ENCODE peak calls at places on chromosomes 2 and 18, in six cellular contexts. N, Z, K, A, U and Y are unnamed samples.
A peak's percentile ranks its signal among the peaks of the same experiment; 100 is the strongest.

GRCh38 chr2:148876589-148877402 is 1.8 kb downstream of the KIF5C start:
- DNase-seq in A (peak; percentile 33), Z (peak; percentile 95), K (peak; percentile 66), U (no peak), N (peak; percentile 46), Y (peak; percentile 66)

GRCh38 chr2:159612255-159612901 is 4.0 kb downstream of the BAZ2B start:
- DNase-seq in N (no peak), A (no peak), U (no peak), Z (peak; percentile 56), K (no peak), Y (no peak)

GRCh38 chr2:233029321-233029720 is 3.2 kb upstream of the NEU2 start:
- DNase-seq in K (no peak), A (no peak), Z (no peak), N (no peak), U (no peak), Y (no peak)

GRCh38 chr2:80874374-80874773 is 569.8 kb upstream of the LRRTM1 start:
- DNase-seq in K (no peak), U (no peak), Z (no peak), A (no peak), N (no peak), Y (no peak)

GRCh38 chr2:158319269-158319668 is 137.3 kb downstream of the CCDC148 start:
- DNase-seq in Z (no peak), U (no peak), K (no peak), N (no peak), A (no peak), Y (no peak)

GRCh38 chr2:149019768-149020167 is 18.7 kb upstream of the LYPD6B start:
- DNase-seq in K (no peak), Z (no peak), N (no peak), A (no peak), U (no peak), Y (no peak)

GRCh38 chr18:61019902-61020301 is 313.3 kb upstream of the CDH20 start:
- DNase-seq in K (no peak), Z (no peak), A (no peak), N (no peak), U (no peak), Y (no peak)

GRCh38 chr2:102615620-102616436 is 3.5 kb upstream of the SLC9A2 start:
- DNase-seq in A (peak; percentile 59), K (no peak), Z (peak; percentile 83), U (peak; percentile 77), N (peak; percentile 78), Y (peak; percentile 8)

GRCh38 chr2:101698419-101699190 is 1.1 kb downstream of the MAP4K4 start:
- DNase-seq in N (no peak), K (no peak), U (no peak), A (no peak), Z (no peak), Y (no peak)

GRCh38 chr2:72892506-72893173 is 5.4 kb downstream of the SPR start:
- DNase-seq in K (peak; percentile 78), U (peak; percentile 84), A (peak; percentile 82), Z (peak; percentile 87), N (peak; percentile 79), Y (peak; percentile 49)

GRCh38 chr2:26876260-26876659 is 28.3 kb downstream of the DPYSL5 start:
- DNase-seq in K (no peak), Z (no peak), A (no peak), U (no peak), N (no peak), Y (no peak)

GRCh38 chr2:174590346-174590745 is 7.3 kb downstream of the WIPF1 start:
- DNase-seq in Z (no peak), N (no peak), A (no peak), U (no peak), K (no peak), Y (no peak)
- H3K4me1 ChIP-seq in Z (peaks cover 20% of the 10 kb centered on the region), N (peaks cover 33% of the 10 kb centered on the region), A (peaks cover 7% of the 10 kb centered on the region), U (peaks cover 22% of the 10 kb centered on the region), K (no peaks in the 10 kb centered on the region), Y (peaks cover 87% of the 10 kb centered on the region)

DNA sequence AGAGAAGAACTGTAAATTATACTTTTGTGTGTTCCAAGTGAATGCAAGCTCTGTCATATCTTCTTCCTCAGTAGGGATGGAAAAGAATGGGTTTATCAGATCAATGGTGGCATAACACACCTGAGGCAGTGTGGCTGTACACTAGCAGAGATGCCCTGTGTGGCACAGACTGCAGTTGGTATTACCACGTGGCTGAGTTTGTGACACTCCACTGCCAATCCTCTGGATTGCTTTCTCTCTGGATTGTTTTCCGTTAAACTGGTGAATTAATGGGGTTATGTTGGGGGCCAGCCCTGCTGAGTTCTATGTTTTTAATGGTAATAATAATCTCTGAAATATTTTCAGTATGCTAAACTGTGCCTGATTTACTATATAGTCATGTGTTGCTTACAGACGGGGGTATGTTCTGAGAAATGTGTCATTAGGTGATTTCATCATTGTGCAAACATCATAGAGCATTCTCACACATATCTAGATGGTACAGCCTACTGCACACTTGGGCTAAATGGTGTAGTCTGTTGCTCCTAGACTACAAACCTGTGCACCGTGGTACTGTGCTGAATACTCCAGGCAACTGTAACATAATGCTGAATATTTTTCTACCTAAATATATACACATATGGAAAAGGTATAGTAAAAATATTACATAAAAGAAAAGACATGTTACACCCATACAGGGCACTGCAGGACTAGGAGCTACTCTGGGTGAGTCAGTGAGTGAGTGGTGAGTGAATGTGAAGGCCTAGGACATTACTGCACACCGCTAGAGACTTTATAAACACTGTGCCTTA is 84.7 kb upstream of the ST6GAL2 start:
- DNase-seq in A (no peak), Z (no peak), U (no peak), N (no peak), K (no peak), Y (no peak)
- H3K27ac ChIP-seq in A (no peak overlapping the region), Z (no peak overlapping the region), U (no peak overlapping the region), N (no peak overlapping the region), K (no peak overlapping the region), Y (no peak overlapping the region)

GRCh38 chr2:40470817-40471809 is 19.2 kb upstream of the SLC8A1 start:
- DNase-seq in N (no peak), K (no peak), U (no peak), Z (no peak), A (no peak), Y (no peak)

GRCh38 chr2:40471868-40472267 is 20.0 kb upstream of the SLC8A1 start:
- DNase-seq in U (no peak), Z (no peak), A (no peak), N (no peak), K (no peak), Y (no peak)

GRCh38 chr2:40463112-40463511 is 11.2 kb upstream of the SLC8A1 start:
- DNase-seq in Z (peak; percentile 35), A (no peak), N (no peak), U (no peak), K (no peak), Y (no peak)

GRCh38 chr2:40466926-40467325 is 15.0 kb upstream of the SLC8A1 start:
- DNase-seq in U (no peak), A (no peak), N (no peak), K (no peak), Z (peak; percentile 16), Y (no peak)

GRCh38 chr2:40466332-40466731 is 14.4 kb upstream of the SLC8A1 start:
- DNase-seq in K (no peak), U (no peak), N (no peak), A (no peak), Z (no peak), Y (no peak)
- H3K4me1 ChIP-seq in K (no peaks in the 10 kb centered on the region), U (no peaks in the 10 kb centered on the region), N (no peaks in the 10 kb centered on the region), A (no peaks in the 10 kb centered on the region), Z (peaks cover 21% of the 10 kb centered on the region), Y (no peaks in the 10 kb centered on the region)

GRCh38 chr2:195795879-195796278 is 138.9 kb downstream of the SLC39A10 start:
- DNase-seq in U (no peak), Z (no peak), N (no peak), K (no peak), A (peak; percentile 43), Y (no peak)
- H3K27ac ChIP-seq in U (no peak overlapping the region), Z (no peak overlapping the region), N (no peak overlapping the region), K (no peak overlapping the region), A (peak overlapping the region; percentile 33), Y (no peak overlapping the region)